ENCODE peak calls at places on chromosome 9, in seven cellular contexts. H is Calu3; U is HuH-7; G is H9; F is EL; J is activated CD8-positive, alpha-beta memory T cell treated with anti-CD3 and anti-CD28 coated beads for 48 hours; Q is SW 1271. Y is an unnamed sample.

GRCh38 chr9:133948138-133948537 is 44.0 kb downstream of the VAV2 start:
- DNase-seq in J (no peak), U (no peak), G (no peak), H (no peak), F (no peak), Q (no peak), Y (no peak)

GRCh38 chr9:79165006-79165405 is 406.8 kb upstream of the TLE4 start:
- DNase-seq in U (no peak), J (no peak), F (peak; percentile 47), Q (no peak), H (no peak), G (no peak), Y (no peak)

GRCh38 chr9:94799578-94800264 is 73.2 kb downstream of the AOPEP start:
- DNase-seq in H (peak; percentile 57), J (no peak), U (no peak), F (peak; percentile 77), G (no peak), Q (no peak), Y (no peak)

GRCh38 chr9:134807726-134808125 is 72.9 kb upstream of the FCN2 start:
- DNase-seq in J (no peak), F (no peak), H (no peak), G (no peak), Q (no peak), U (no peak), Y (no peak)

GRCh38 chr9:136606687-136607333 is 55.9 kb upstream of the EGFL7 start:
- DNase-seq in G (no peak), U (no peak), F (no peak), J (no peak), H (no peak), Q (no peak), Y (no peak)

GRCh38 chr9:23686257-23686656 is 139.8 kb downstream of the ELAVL2 start:
- DNase-seq in G (no peak), H (peak; percentile 27), U (no peak), F (peak; percentile 0), Q (no peak), J (no peak), Y (no peak)

GRCh38 chr9:2198956-2199635 is 183.9 kb downstream of the SMARCA2 start:
- DNase-seq in F (no peak), H (no peak), U (no peak), G (no peak), Q (no peak), J (no peak), Y (no peak)

GRCh38 chr9:131113655-131114563 is 11.5 kb upstream of the NUP214 start:
- DNase-seq in U (no peak), Q (no peak), F (no peak), H (no peak), J (no peak), G (no peak), Y (no peak)

GRCh38 chr9:132056717-132057429 is 22.8 kb downstream of the MED27 start:
- DNase-seq in H (no peak), U (no peak), J (no peak), G (no peak), F (no peak), Q (no peak), Y (no peak)

GRCh38 chr9:93668261-93668871 is 92.0 kb downstream of the PHF2 start:
- DNase-seq in F (no peak), H (no peak), Q (no peak), U (no peak), G (peak; percentile 26), J (no peak), Y (no peak)

GRCh38 chr9:93091453-93092081 is 4.5 kb upstream of the CARD19 start:
- DNase-seq in Q (peak; percentile 53), G (peak; percentile 24), H (peak; percentile 62), J (no peak), U (no peak), F (peak; percentile 92), Y (peak; percentile 89)

GRCh38 chr9:35813434-35814105 is 1.3 kb downstream of the HINT2 start:
- DNase-seq in U (peak; percentile 61), F (peak; percentile 50), H (peak; percentile 24), J (no peak), Q (no peak), G (peak; percentile 69), Y (no peak)

GRCh38 chr9:127589955-127590370 is 22.1 kb upstream of the STXBP1 start:
- DNase-seq in F (peak; percentile 78), U (peak; percentile 84), J (no peak), H (peak; percentile 54), Q (peak; percentile 58), G (peak; percentile 70), Y (peak; percentile 44)

GRCh38 chr9:83473488-83473971 is 64.7 kb downstream of the FRMD3 start:
- DNase-seq in G (no peak), J (no peak), H (no peak), F (no peak), U (no peak), Q (no peak), Y (peak; percentile 12)

GRCh38 chr9:133991964-133992779 is at the start of gene VAV2:
- DNase-seq in G (peak; percentile 58), U (peak; percentile 66), F (peak; percentile 81), J (peak; percentile 32), Q (no peak), H (peak; percentile 56), Y (peak; percentile 55)

GRCh38 chr9:96514108-96514824 is 64.3 kb downstream of the HABP4 start:
- DNase-seq in Q (no peak), H (no peak), J (no peak), F (peak; percentile 52), G (no peak), U (no peak), Y (no peak)

GRCh38 chr9:136316271-136316751 is 11.0 kb upstream of the GPSM1 start:
- DNase-seq in J (no peak), Q (no peak), F (no peak), U (no peak), H (no peak), G (no peak), Y (peak; percentile 36)

GRCh38 chr9:129330711-129331279 is 152.7 kb upstream of the IER5L start:
- DNase-seq in F (no peak), J (no peak), G (no peak), U (no peak), Q (no peak), H (no peak), Y (peak; percentile 63)

GRCh38 chr9:111029260-111029659 is 9.0 kb downstream of the LPAR1 start:
- DNase-seq in G (no peak), U (no peak), F (no peak), J (no peak), H (no peak), Q (no peak), Y (no peak)

GRCh38 chr9:121399883-121400607 is 30.0 kb upstream of the STOM start:
- DNase-seq in Q (peak; percentile 42), G (no peak), F (peak; percentile 80), H (peak; percentile 5), U (peak; percentile 23), J (no peak), Y (no peak)

GRCh38 chr9:5438301-5439162 is 807 bp upstream of the PLGRKT start:
- DNase-seq in Q (no peak), H (no peak), U (no peak), F (peak; percentile 36), G (no peak), J (no peak), Y (peak; percentile 70)

GRCh38 chr9:37669232-37669631 is 18.5 kb downstream of the FRMPD1 start:
- DNase-seq in G (peak; percentile 43), U (no peak), J (no peak), F (no peak), H (no peak), Q (no peak), Y (no peak)

GRCh38 chr9:126700296-126700695 is 86.6 kb downstream of the LMX1B start:
- DNase-seq in Q (no peak), H (no peak), J (no peak), F (no peak), U (no peak), G (no peak), Y (no peak)

GRCh38 chr9:30534458-30534857 is 1850.0 kb upstream of the ACO1 start:
- DNase-seq in H (no peak), J (no peak), F (no peak), G (no peak), U (no peak), Q (no peak), Y (no peak)

Y was measured in activated CD8-positive, alpha-beta T cell treated with anti-CD3 and anti-CD28 coated beads for 36 hours.